ENCODE peak calls at places on chromosome 2, in five cellular contexts. M, P, R, H and N are unnamed samples.

GRCh38 chr2:18883626-18884456 is 294.5 kb upstream of the NT5C1B start:
- DNase-seq in H (peak; percentile 20), R (peak; percentile 39), P (no peak), M (peak; percentile 55), N (peak; percentile 61)

GRCh38 chr2:28716265-28716865 is 35.3 kb upstream of the PPP1CB start:
- DNase-seq in P (peak; percentile 37), M (peak; percentile 93), R (peak; percentile 93), H (peak; percentile 91), N (peak; percentile 93)

GRCh38 chr2:213806125-213806726 is 522.0 kb downstream of the SPAG16 start:
- DNase-seq in P (peak; percentile 7), R (peak; percentile 32), H (no peak), M (peak; percentile 43), N (peak; percentile 52)

GRCh38 chr2:222058830-222059229 is 240.0 kb downstream of the PAX3 start:
- DNase-seq in H (no peak), M (no peak), P (no peak), R (no peak), N (no peak)

GRCh38 chr2:82796132-82796531 is 1662.9 kb downstream of the SUCLG1 start:
- DNase-seq in H (no peak), M (peak; percentile 33), R (peak; percentile 3), P (no peak), N (no peak)

GRCh38 chr2:68569604-68570003 is 73.8 kb upstream of the PROKR1 start:
- DNase-seq in R (peak; percentile 37), M (peak; percentile 42), P (no peak), H (peak; percentile 47), N (no peak)

GRCh38 chr2:117930775-117931174 is 83.1 kb downstream of the CCDC93 start:
- DNase-seq in R (no peak), P (no peak), M (no peak), H (no peak), N (no peak)

GRCh38 chr2:39787950-39788349 is 8.9 kb upstream of the THUMPD2 start:
- DNase-seq in H (no peak), M (no peak), R (no peak), P (no peak), N (no peak)

GRCh38 chr2:95273911-95274290 is 348 bp upstream of the PROM2 start:
- DNase-seq in P (no peak), M (no peak), R (no peak), H (no peak), N (no peak)

GRCh38 chr2:2586068-2586776 is 255.1 kb upstream of the MYT1L start:
- DNase-seq in H (no peak), R (no peak), P (no peak), M (no peak), N (no peak)

GRCh38 chr2:182763311-182763912 is 47.4 kb downstream of the DNAJC10 start:
- DNase-seq in R (peak; percentile 47), H (peak; percentile 55), P (no peak), M (peak; percentile 74), N (peak; percentile 56)

GRCh38 chr2:135257383-135258090 is 205.4 kb downstream of the RAB3GAP1 start:
- DNase-seq in P (no peak), R (peak; percentile 45), H (peak; percentile 20), M (no peak), N (peak; percentile 72)